ENCODE peak calls at places on chromosomes 11 and 22, in ten cellular contexts. One of them, this sample, is unnamed.

GRCh38 chr22:50014655-50015401 is 2.3 kb upstream of the IL17REL start:
- DNase-seq in ureter: no peak
- DNase-seq in Calu3: no peak
- DNase-seq in fibroblast of the conjunctiva: no peak
- DNase-seq in AG10803: no peak
- DNase-seq in activated T-cell treated with anti-CD3 and anti-CD28 coated beads, Interleukin-2, amount 50 U/mL, for 1 hour: peak
- DNase-seq in Right ventricle myocardium superior: peak
- DNase-seq in stimulated activated CD4-positive, alpha-beta T cell treated with anti-CD3 and anti-CD28 coated beads, Interleukin-4, amount 100 ng/mL, for 24 hours: no peak
- DNase-seq in tibial nerve: no peak
- DNase-seq in stimulated activated naive CD4-positive, alpha-beta T cell: no peak
- DNase-seq in this sample: no peak

GRCh38 chr22:21022955-21023614 is 8.1 kb downstream of the P2RX6 start:
- DNase-seq in AG10803: no peak
- DNase-seq in stimulated activated naive CD4-positive, alpha-beta T cell: no peak
- DNase-seq in fibroblast of the conjunctiva: no peak
- DNase-seq in ureter: no peak
- DNase-seq in activated T-cell treated with anti-CD3 and anti-CD28 coated beads, Interleukin-2, amount 50 U/mL, for 1 hour: no peak
- DNase-seq in Right ventricle myocardium superior: no peak
- DNase-seq in Calu3: no peak
- DNase-seq in tibial nerve: no peak
- DNase-seq in stimulated activated CD4-positive, alpha-beta T cell treated with anti-CD3 and anti-CD28 coated beads, Interleukin-4, amount 100 ng/mL, for 24 hours: no peak
- DNase-seq in this sample: no peak

GRCh38 chr11:64758330-64759079 is 1.3 kb downstream of the PYGM start:
- DNase-seq in Right ventricle myocardium superior: peak
- DNase-seq in stimulated activated naive CD4-positive, alpha-beta T cell: no peak
- DNase-seq in tibial nerve: no peak
- DNase-seq in fibroblast of the conjunctiva: no peak
- DNase-seq in ureter: no peak
- DNase-seq in activated T-cell treated with anti-CD3 and anti-CD28 coated beads, Interleukin-2, amount 50 U/mL, for 1 hour: no peak
- DNase-seq in stimulated activated CD4-positive, alpha-beta T cell treated with anti-CD3 and anti-CD28 coated beads, Interleukin-4, amount 100 ng/mL, for 24 hours: no peak
- DNase-seq in AG10803: no peak
- DNase-seq in Calu3: no peak
- DNase-seq in this sample: no peak

GRCh38 chr22:20422965-20423635 is 14.5 kb downstream of the SCARF2 start:
- DNase-seq in stimulated activated CD4-positive, alpha-beta T cell treated with anti-CD3 and anti-CD28 coated beads, Interleukin-4, amount 100 ng/mL, for 24 hours: no peak
- DNase-seq in stimulated activated naive CD4-positive, alpha-beta T cell: no peak
- DNase-seq in Right ventricle myocardium superior: peak
- DNase-seq in tibial nerve: no peak
- DNase-seq in activated T-cell treated with anti-CD3 and anti-CD28 coated beads, Interleukin-2, amount 50 U/mL, for 1 hour: no peak
- DNase-seq in ureter: no peak
- DNase-seq in fibroblast of the conjunctiva: no peak
- DNase-seq in Calu3: no peak
- DNase-seq in AG10803: peak
- DNase-seq in this sample: no peak

GRCh38 chr22:33477131-33478111 is 419.2 kb upstream of the SYN3 start:
- DNase-seq in stimulated activated CD4-positive, alpha-beta T cell treated with anti-CD3 and anti-CD28 coated beads, Interleukin-4, amount 100 ng/mL, for 24 hours: no peak
- DNase-seq in ureter: no peak
- DNase-seq in activated T-cell treated with anti-CD3 and anti-CD28 coated beads, Interleukin-2, amount 50 U/mL, for 1 hour: no peak
- DNase-seq in Right ventricle myocardium superior: no peak
- DNase-seq in Calu3: no peak
- DNase-seq in tibial nerve: no peak
- DNase-seq in stimulated activated naive CD4-positive, alpha-beta T cell: no peak
- DNase-seq in fibroblast of the conjunctiva: no peak
- DNase-seq in AG10803: peak
- DNase-seq in this sample: no peak

GRCh38 chr11:100687032-100687629 is at the start of gene ARHGAP42:
- DNase-seq in ureter: peak
- DNase-seq in fibroblast of the conjunctiva: peak
- DNase-seq in stimulated activated naive CD4-positive, alpha-beta T cell: no peak
- DNase-seq in AG10803: peak
- DNase-seq in Calu3: peak
- DNase-seq in stimulated activated CD4-positive, alpha-beta T cell treated with anti-CD3 and anti-CD28 coated beads, Interleukin-4, amount 100 ng/mL, for 24 hours: no peak
- DNase-seq in Right ventricle myocardium superior: peak
- DNase-seq in tibial nerve: peak
- DNase-seq in activated T-cell treated with anti-CD3 and anti-CD28 coated beads, Interleukin-2, amount 50 U/mL, for 1 hour: peak
- DNase-seq in this sample: peak

GRCh38 chr11:92978226-92979111 is 9.0 kb downstream of the MTNR1B start:
- DNase-seq in ureter: no peak
- DNase-seq in fibroblast of the conjunctiva: peak
- DNase-seq in tibial nerve: no peak
- DNase-seq in Calu3: no peak
- DNase-seq in activated T-cell treated with anti-CD3 and anti-CD28 coated beads, Interleukin-2, amount 50 U/mL, for 1 hour: no peak
- DNase-seq in AG10803: peak
- DNase-seq in stimulated activated naive CD4-positive, alpha-beta T cell: no peak
- DNase-seq in stimulated activated CD4-positive, alpha-beta T cell treated with anti-CD3 and anti-CD28 coated beads, Interleukin-4, amount 100 ng/mL, for 24 hours: no peak
- DNase-seq in Right ventricle myocardium superior: peak
- DNase-seq in this sample: no peak

GRCh38 chr11:60753309-60753708 is 3.4 kb upstream of the MS4A15 start:
- DNase-seq in stimulated activated CD4-positive, alpha-beta T cell treated with anti-CD3 and anti-CD28 coated beads, Interleukin-4, amount 100 ng/mL, for 24 hours: no peak
- DNase-seq in AG10803: no peak
- DNase-seq in stimulated activated naive CD4-positive, alpha-beta T cell: no peak
- DNase-seq in tibial nerve: no peak
- DNase-seq in Right ventricle myocardium superior: no peak
- DNase-seq in fibroblast of the conjunctiva: no peak
- DNase-seq in Calu3: no peak
- DNase-seq in activated T-cell treated with anti-CD3 and anti-CD28 coated beads, Interleukin-2, amount 50 U/mL, for 1 hour: no peak
- DNase-seq in ureter: no peak
- DNase-seq in this sample: no peak

GRCh38 chr11:461626-462025 is 11.5 kb downstream of the PTDSS2 start:
- DNase-seq in fibroblast of the conjunctiva: no peak
- DNase-seq in activated T-cell treated with anti-CD3 and anti-CD28 coated beads, Interleukin-2, amount 50 U/mL, for 1 hour: no peak
- DNase-seq in AG10803: no peak
- DNase-seq in stimulated activated CD4-positive, alpha-beta T cell treated with anti-CD3 and anti-CD28 coated beads, Interleukin-4, amount 100 ng/mL, for 24 hours: no peak
- DNase-seq in tibial nerve: no peak
- DNase-seq in Calu3: no peak
- DNase-seq in Right ventricle myocardium superior: no peak
- DNase-seq in ureter: no peak
- DNase-seq in stimulated activated naive CD4-positive, alpha-beta T cell: no peak
- DNase-seq in this sample: no peak

GRCh38 chr11:87878373-87878779 is 296.9 kb downstream of the RAB38 start:
- DNase-seq in AG10803: peak
- DNase-seq in ureter: no peak
- DNase-seq in Right ventricle myocardium superior: no peak
- DNase-seq in tibial nerve: peak
- DNase-seq in stimulated activated naive CD4-positive, alpha-beta T cell: no peak
- DNase-seq in stimulated activated CD4-positive, alpha-beta T cell treated with anti-CD3 and anti-CD28 coated beads, Interleukin-4, amount 100 ng/mL, for 24 hours: no peak
- DNase-seq in Calu3: peak
- DNase-seq in fibroblast of the conjunctiva: peak
- DNase-seq in activated T-cell treated with anti-CD3 and anti-CD28 coated beads, Interleukin-2, amount 50 U/mL, for 1 hour: no peak
- DNase-seq in this sample: no peak

GRCh38 chr11:99534812-99535211 is 514.1 kb downstream of the CNTN5 start:
- DNase-seq in Right ventricle myocardium superior: no peak
- DNase-seq in fibroblast of the conjunctiva: peak
- DNase-seq in AG10803: no peak
- DNase-seq in tibial nerve: no peak
- DNase-seq in ureter: no peak
- DNase-seq in Calu3: no peak
- DNase-seq in activated T-cell treated with anti-CD3 and anti-CD28 coated beads, Interleukin-2, amount 50 U/mL, for 1 hour: no peak
- DNase-seq in stimulated activated CD4-positive, alpha-beta T cell treated with anti-CD3 and anti-CD28 coated beads, Interleukin-4, amount 100 ng/mL, for 24 hours: no peak
- DNase-seq in stimulated activated naive CD4-positive, alpha-beta T cell: no peak
- DNase-seq in this sample: no peak

GRCh38 chr11:118658372-118659313 is 20.8 kb downstream of the TREH start:
- DNase-seq in stimulated activated naive CD4-positive, alpha-beta T cell: no peak
- DNase-seq in tibial nerve: no peak
- DNase-seq in activated T-cell treated with anti-CD3 and anti-CD28 coated beads, Interleukin-2, amount 50 U/mL, for 1 hour: no peak
- DNase-seq in Right ventricle myocardium superior: peak
- DNase-seq in fibroblast of the conjunctiva: no peak
- DNase-seq in ureter: no peak
- DNase-seq in AG10803: no peak
- DNase-seq in stimulated activated CD4-positive, alpha-beta T cell treated with anti-CD3 and anti-CD28 coated beads, Interleukin-4, amount 100 ng/mL, for 24 hours: no peak
- DNase-seq in Calu3: peak
- DNase-seq in this sample: no peak

GRCh38 chr11:117921456-117921855 is 7.7 kb downstream of the TMPRSS13 start:
- DNase-seq in ureter: no peak
- DNase-seq in Calu3: no peak
- DNase-seq in stimulated activated naive CD4-positive, alpha-beta T cell: no peak
- DNase-seq in activated T-cell treated with anti-CD3 and anti-CD28 coated beads, Interleukin-2, amount 50 U/mL, for 1 hour: no peak
- DNase-seq in Right ventricle myocardium superior: no peak
- DNase-seq in AG10803: no peak
- DNase-seq in stimulated activated CD4-positive, alpha-beta T cell treated with anti-CD3 and anti-CD28 coated beads, Interleukin-4, amount 100 ng/mL, for 24 hours: no peak
- DNase-seq in tibial nerve: no peak
- DNase-seq in fibroblast of the conjunctiva: no peak
- DNase-seq in this sample: no peak

GRCh38 chr22:35217541-35217940 is 39.8 kb upstream of the HMGXB4 start:
- DNase-seq in fibroblast of the conjunctiva: no peak
- DNase-seq in stimulated activated naive CD4-positive, alpha-beta T cell: no peak
- DNase-seq in Right ventricle myocardium superior: no peak
- DNase-seq in stimulated activated CD4-positive, alpha-beta T cell treated with anti-CD3 and anti-CD28 coated beads, Interleukin-4, amount 100 ng/mL, for 24 hours: no peak
- DNase-seq in activated T-cell treated with anti-CD3 and anti-CD28 coated beads, Interleukin-2, amount 50 U/mL, for 1 hour: no peak
- DNase-seq in tibial nerve: no peak
- DNase-seq in AG10803: no peak
- DNase-seq in ureter: no peak
- DNase-seq in Calu3: no peak
- DNase-seq in this sample: no peak

GRCh38 chr11:69411257-69411924 is 70.1 kb upstream of the LINC01488 start:
- DNase-seq in fibroblast of the conjunctiva: no peak
- DNase-seq in ureter: no peak
- DNase-seq in Right ventricle myocardium superior: no peak
- DNase-seq in stimulated activated CD4-positive, alpha-beta T cell treated with anti-CD3 and anti-CD28 coated beads, Interleukin-4, amount 100 ng/mL, for 24 hours: no peak
- DNase-seq in stimulated activated naive CD4-positive, alpha-beta T cell: no peak
- DNase-seq in tibial nerve: no peak
- DNase-seq in AG10803: peak
- DNase-seq in activated T-cell treated with anti-CD3 and anti-CD28 coated beads, Interleukin-2, amount 50 U/mL, for 1 hour: no peak
- DNase-seq in Calu3: no peak
- DNase-seq in this sample: no peak

GRCh38 chr11:94800394-94800793 is 32.2 kb downstream of the AMOTL1 start:
- DNase-seq in ureter: peak
- DNase-seq in stimulated activated CD4-positive, alpha-beta T cell treated with anti-CD3 and anti-CD28 coated beads, Interleukin-4, amount 100 ng/mL, for 24 hours: no peak
- DNase-seq in AG10803: peak
- DNase-seq in Right ventricle myocardium superior: peak
- DNase-seq in stimulated activated naive CD4-positive, alpha-beta T cell: no peak
- DNase-seq in fibroblast of the conjunctiva: no peak
- DNase-seq in Calu3: no peak
- DNase-seq in activated T-cell treated with anti-CD3 and anti-CD28 coated beads, Interleukin-2, amount 50 U/mL, for 1 hour: no peak
- DNase-seq in tibial nerve: peak
- DNase-seq in this sample: no peak